ENCODE peak calls at places on chromosome 5, in seven cellular contexts. One of them, this sample, is unnamed.
A peak's percentile ranks its signal among the peaks of the same experiment; 100 is the strongest.

GRCh38 chr5:60503771-60504170 is 196.2 kb downstream of the DEPDC1B start:
- DNase-seq in pancreas: no peak
- DNase-seq in OCI-LY7: no peak
- DNase-seq in IMR-90: no peak
- DNase-seq in body of pancreas: no peak
- DNase-seq in fibroblast of lung: peak; percentile 7
- DNase-seq in tibial nerve: no peak
- DNase-seq in this sample: no peak

GRCh38 chr5:93632327-93632726 is 49.3 kb downstream of the NR2F1 start:
- DNase-seq in pancreas: no peak
- DNase-seq in OCI-LY7: no peak
- DNase-seq in IMR-90: peak; percentile 57
- DNase-seq in body of pancreas: no peak
- DNase-seq in fibroblast of lung: no peak
- DNase-seq in tibial nerve: no peak
- DNase-seq in this sample: no peak

GRCh38 chr5:144125163-144125726 is 45.2 kb downstream of the YIPF5 start:
- DNase-seq in pancreas: no peak
- DNase-seq in OCI-LY7: no peak
- DNase-seq in IMR-90: peak; percentile 25
- DNase-seq in body of pancreas: no peak
- DNase-seq in fibroblast of lung: peak; percentile 71
- DNase-seq in tibial nerve: no peak
- DNase-seq in this sample: no peak

GRCh38 chr5:151141535-151141934 is 16.0 kb downstream of the ANXA6 start:
- DNase-seq in pancreas: no peak
- DNase-seq in OCI-LY7: peak; percentile 84
- DNase-seq in IMR-90: peak; percentile 25
- DNase-seq in body of pancreas: no peak
- DNase-seq in fibroblast of lung: peak; percentile 47
- DNase-seq in tibial nerve: no peak
- DNase-seq in this sample: peak; percentile 36

GRCh38 chr5:68554566-68555279 is 339.2 kb downstream of the PIK3R1 start:
- DNase-seq in pancreas: peak; percentile 20
- DNase-seq in OCI-LY7: no peak
- DNase-seq in IMR-90: peak; percentile 59
- DNase-seq in body of pancreas: peak; percentile 36
- DNase-seq in fibroblast of lung: peak; percentile 88
- DNase-seq in tibial nerve: peak; percentile 21
- DNase-seq in this sample: peak; percentile 29

GRCh38 chr5:27328480-27328879 is 290.1 kb upstream of the CDH9 start:
- DNase-seq in pancreas: no peak
- DNase-seq in OCI-LY7: no peak
- DNase-seq in IMR-90: peak; percentile 93
- DNase-seq in body of pancreas: no peak
- DNase-seq in fibroblast of lung: peak; percentile 90
- DNase-seq in tibial nerve: no peak
- DNase-seq in this sample: no peak

GRCh38 chr5:43281840-43282658 is 31.2 kb downstream of the HMGCS1 start:
- DNase-seq in pancreas: no peak
- DNase-seq in OCI-LY7: no peak
- DNase-seq in IMR-90: peak; percentile 10
- DNase-seq in body of pancreas: no peak
- DNase-seq in fibroblast of lung: peak; percentile 27
- DNase-seq in tibial nerve: no peak
- DNase-seq in this sample: no peak

GRCh38 chr5:79990205-79990597 is 861 bp downstream of the MTX3 start:
- DNase-seq in pancreas: no peak
- DNase-seq in OCI-LY7: peak; percentile 11
- DNase-seq in IMR-90: peak; percentile 36
- DNase-seq in body of pancreas: no peak
- DNase-seq in fibroblast of lung: peak; percentile 14
- DNase-seq in tibial nerve: no peak
- DNase-seq in this sample: no peak

GRCh38 chr5:105554613-105555169 is 1992.1 kb upstream of the NUDT12 start:
- DNase-seq in pancreas: no peak
- DNase-seq in OCI-LY7: no peak
- DNase-seq in IMR-90: no peak
- DNase-seq in body of pancreas: no peak
- DNase-seq in fibroblast of lung: peak; percentile 14
- DNase-seq in tibial nerve: no peak
- DNase-seq in this sample: no peak

GRCh38 chr5:145797336-145797735 is 37.8 kb downstream of the PRELID2 start:
- DNase-seq in pancreas: no peak
- DNase-seq in OCI-LY7: no peak
- DNase-seq in IMR-90: peak; percentile 59
- DNase-seq in body of pancreas: no peak
- DNase-seq in fibroblast of lung: peak; percentile 47
- DNase-seq in tibial nerve: no peak
- DNase-seq in this sample: no peak

GRCh38 chr5:67032921-67033664 is 163.5 kb downstream of the CD180 start:
- DNase-seq in pancreas: no peak
- DNase-seq in OCI-LY7: no peak
- DNase-seq in IMR-90: peak; percentile 73
- DNase-seq in body of pancreas: no peak
- DNase-seq in fibroblast of lung: peak; percentile 65
- DNase-seq in tibial nerve: no peak
- DNase-seq in this sample: no peak

GRCh38 chr5:21823588-21823987 is 1029.6 kb downstream of the CDH12 start:
- DNase-seq in pancreas: no peak
- DNase-seq in OCI-LY7: no peak
- DNase-seq in IMR-90: peak; percentile 50
- DNase-seq in body of pancreas: no peak
- DNase-seq in fibroblast of lung: peak; percentile 14
- DNase-seq in tibial nerve: no peak
- DNase-seq in this sample: no peak

GRCh38 chr5:92939428-92939827 is 641.6 kb downstream of the NR2F1-AS1 start:
- DNase-seq in pancreas: no peak
- DNase-seq in OCI-LY7: no peak
- DNase-seq in IMR-90: no peak
- DNase-seq in body of pancreas: no peak
- DNase-seq in fibroblast of lung: no peak
- DNase-seq in tibial nerve: no peak
- DNase-seq in this sample: no peak

GRCh38 chr5:74497706-74498105 is 142.8 kb downstream of the ENC1 start:
- DNase-seq in pancreas: no peak
- DNase-seq in OCI-LY7: no peak
- DNase-seq in IMR-90: peak; percentile 25
- DNase-seq in body of pancreas: no peak
- DNase-seq in fibroblast of lung: peak; percentile 17
- DNase-seq in tibial nerve: no peak
- DNase-seq in this sample: no peak

GRCh38 chr5:39520232-39520572 is 95.4 kb upstream of the DAB2 start:
- DNase-seq in pancreas: no peak
- DNase-seq in OCI-LY7: no peak
- DNase-seq in IMR-90: peak; percentile 95
- DNase-seq in body of pancreas: no peak
- DNase-seq in fibroblast of lung: peak; percentile 92
- DNase-seq in tibial nerve: no peak
- DNase-seq in this sample: no peak

GRCh38 chr5:65072836-65073620 is 304.3 kb downstream of the CWC27 start:
- DNase-seq in pancreas: no peak
- DNase-seq in OCI-LY7: peak; percentile 96
- DNase-seq in IMR-90: peak; percentile 4
- DNase-seq in body of pancreas: no peak
- DNase-seq in fibroblast of lung: peak; percentile 75
- DNase-seq in tibial nerve: no peak
- DNase-seq in this sample: no peak

GRCh38 chr5:159786901-159787691 is 129.2 kb upstream of the ADRA1B start:
- DNase-seq in pancreas: no peak
- DNase-seq in OCI-LY7: no peak
- DNase-seq in IMR-90: peak; percentile 70
- DNase-seq in body of pancreas: peak; percentile 28
- DNase-seq in fibroblast of lung: peak; percentile 33
- DNase-seq in tibial nerve: peak; percentile 61
- DNase-seq in this sample: peak; percentile 57

GRCh38 chr5:178145965-178146820 is 7.5 kb downstream of the NHP2 start:
- DNase-seq in pancreas: peak; percentile 80
- DNase-seq in OCI-LY7: peak; percentile 81
- DNase-seq in IMR-90: peak; percentile 41
- DNase-seq in body of pancreas: peak; percentile 81
- DNase-seq in fibroblast of lung: peak; percentile 23
- DNase-seq in tibial nerve: no peak
- DNase-seq in this sample: peak; percentile 39

GRCh38 chr5:156991714-156992113 is 28.7 kb upstream of the TIMD4 start:
- DNase-seq in pancreas: no peak
- DNase-seq in OCI-LY7: no peak
- DNase-seq in IMR-90: no peak
- DNase-seq in body of pancreas: no peak
- DNase-seq in fibroblast of lung: no peak
- DNase-seq in tibial nerve: no peak
- DNase-seq in this sample: no peak

GRCh38 chr5:84494453-84494852 is 109.8 kb upstream of the EDIL3 start:
- DNase-seq in pancreas: no peak
- DNase-seq in OCI-LY7: no peak
- DNase-seq in IMR-90: peak; percentile 95
- DNase-seq in body of pancreas: no peak
- DNase-seq in fibroblast of lung: peak; percentile 98
- DNase-seq in tibial nerve: no peak
- DNase-seq in this sample: no peak

GRCh38 chr5:23343121-23343520 is 164.3 kb upstream of the PRDM9 start:
- DNase-seq in pancreas: no peak
- DNase-seq in OCI-LY7: no peak
- DNase-seq in IMR-90: no peak
- DNase-seq in body of pancreas: no peak
- DNase-seq in fibroblast of lung: no peak
- DNase-seq in tibial nerve: no peak
- DNase-seq in this sample: no peak

GRCh38 chr5:14172149-14172795 is 29.1 kb downstream of the TRIO start:
- DNase-seq in pancreas: no peak
- DNase-seq in OCI-LY7: peak; percentile 24
- DNase-seq in IMR-90: no peak
- DNase-seq in body of pancreas: no peak
- DNase-seq in fibroblast of lung: no peak
- DNase-seq in tibial nerve: no peak
- DNase-seq in this sample: no peak

GRCh38 chr5:14173419-14174234 is 30.5 kb downstream of the TRIO start:
- DNase-seq in pancreas: no peak
- DNase-seq in OCI-LY7: no peak
- DNase-seq in IMR-90: no peak
- DNase-seq in body of pancreas: no peak
- DNase-seq in fibroblast of lung: no peak
- DNase-seq in tibial nerve: no peak
- DNase-seq in this sample: no peak

GRCh38 chr5:14171621-14172020 is 28.5 kb downstream of the TRIO start:
- DNase-seq in pancreas: no peak
- DNase-seq in OCI-LY7: no peak
- DNase-seq in IMR-90: peak; percentile 85
- DNase-seq in body of pancreas: no peak
- DNase-seq in fibroblast of lung: peak; percentile 77
- DNase-seq in tibial nerve: no peak
- DNase-seq in this sample: no peak

GRCh38 chr5:14168793-14169262 is 25.7 kb downstream of the TRIO start:
- DNase-seq in pancreas: no peak
- DNase-seq in OCI-LY7: no peak
- DNase-seq in IMR-90: no peak
- DNase-seq in body of pancreas: no peak
- DNase-seq in fibroblast of lung: no peak
- DNase-seq in tibial nerve: no peak
- DNase-seq in this sample: no peak

GRCh38 chr5:14171091-14171490 is 27.9 kb downstream of the TRIO start:
- DNase-seq in pancreas: no peak
- DNase-seq in OCI-LY7: no peak
- DNase-seq in IMR-90: peak; percentile 74
- DNase-seq in body of pancreas: no peak
- DNase-seq in fibroblast of lung: peak; percentile 59
- DNase-seq in tibial nerve: no peak
- DNase-seq in this sample: no peak
- H3K4me1 ChIP-seq in pancreas: peaks cover 38% of the 10 kb centered on the region
- H3K4me1 ChIP-seq in OCI-LY7: peaks cover 71% of the 10 kb centered on the region
- H3K4me1 ChIP-seq in IMR-90: peaks cover 44% of the 10 kb centered on the region
- H3K4me1 ChIP-seq in body of pancreas: peaks cover 35% of the 10 kb centered on the region
- H3K4me1 ChIP-seq in fibroblast of lung: peaks cover 44% of the 10 kb centered on the region
- H3K4me1 ChIP-seq in tibial nerve: no peaks in the 10 kb centered on the region
- H3K4me1 ChIP-seq in this sample: peaks cover 78% of the 10 kb centered on the region

DNA sequence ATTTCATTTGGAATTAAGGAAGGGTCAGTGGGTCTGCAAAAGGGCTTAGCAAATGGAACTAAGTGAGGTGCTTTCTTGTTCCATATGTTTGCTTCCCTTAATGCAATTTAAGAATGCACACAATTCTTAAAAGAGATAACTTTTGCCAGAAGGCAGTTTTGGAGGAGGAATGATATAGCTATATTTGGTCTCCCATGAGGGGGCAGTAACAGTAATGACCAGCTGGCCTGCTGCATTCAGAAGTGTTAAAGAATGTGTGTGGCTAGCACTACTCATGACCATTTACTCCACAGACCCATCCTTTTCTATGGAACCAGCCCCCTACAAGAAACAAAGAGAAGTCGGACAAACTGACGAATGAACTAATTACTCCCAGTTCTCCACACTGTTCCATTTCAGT is 638.9 kb downstream of the RAB3C start:
- DNase-seq in pancreas: no peak
- DNase-seq in OCI-LY7: no peak
- DNase-seq in IMR-90: no peak
- DNase-seq in body of pancreas: no peak
- DNase-seq in fibroblast of lung: no peak
- DNase-seq in tibial nerve: no peak
- DNase-seq in this sample: no peak
- TF ChIP-seq CTCF in pancreas: no peak
- TF ChIP-seq CTCF in OCI-LY7: no peak
- TF ChIP-seq CTCF in IMR-90: no peak
- TF ChIP-seq CTCF in body of pancreas: no peak
- TF ChIP-seq CTCF in fibroblast of lung: no peak
- TF ChIP-seq CTCF in tibial nerve: no peak
- TF ChIP-seq CTCF in this sample: no peak

DNA sequence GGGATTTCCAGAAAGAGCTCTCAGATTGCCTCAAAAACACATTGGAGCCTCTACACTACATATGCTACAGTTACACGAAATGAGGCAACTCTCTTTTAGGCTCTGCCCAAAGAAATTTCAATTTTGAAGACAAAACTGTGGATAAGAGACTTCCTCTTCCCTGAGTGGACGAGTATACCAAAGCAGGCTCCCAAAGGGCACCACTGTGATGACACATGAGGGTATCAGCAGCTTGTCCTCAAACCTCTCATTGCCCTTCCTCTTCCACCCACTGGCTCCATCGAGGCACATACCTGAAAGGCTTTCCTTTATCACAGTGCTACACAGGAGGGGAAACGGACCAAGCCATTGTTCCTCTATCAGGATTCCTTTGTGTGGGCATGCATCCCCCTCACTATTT is 11.3 kb downstream of the CKMT2 start:
- DNase-seq in pancreas: no peak
- DNase-seq in OCI-LY7: no peak
- DNase-seq in IMR-90: no peak
- DNase-seq in body of pancreas: no peak
- DNase-seq in fibroblast of lung: no peak
- DNase-seq in tibial nerve: no peak
- DNase-seq in this sample: no peak
- H3K27ac ChIP-seq in pancreas: no peak overlapping the region
- H3K27ac ChIP-seq in OCI-LY7: no peak overlapping the region
- H3K27ac ChIP-seq in IMR-90: no peak overlapping the region
- H3K27ac ChIP-seq in body of pancreas: no peak overlapping the region
- H3K27ac ChIP-seq in fibroblast of lung: no peak overlapping the region
- H3K27ac ChIP-seq in tibial nerve: no peak overlapping the region
- H3K27ac ChIP-seq in this sample: peak overlapping the region; percentile 97

DNA sequence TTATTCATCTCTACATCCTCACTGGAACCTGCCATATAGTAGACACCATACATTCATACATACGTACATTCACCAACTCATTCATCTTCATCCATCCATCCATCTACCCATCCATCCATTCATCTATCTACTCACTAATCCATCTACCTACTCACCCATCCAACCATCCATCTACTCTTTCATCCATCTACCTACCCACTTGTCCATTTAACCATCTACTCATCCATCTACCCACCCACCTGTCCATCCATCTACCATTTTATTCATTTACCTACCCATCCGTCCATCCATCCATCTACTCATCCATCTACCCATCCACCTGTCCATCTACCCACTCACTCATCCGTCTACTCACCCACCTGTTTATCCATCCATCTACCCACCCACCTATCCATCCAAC is 31.9 kb upstream of the LCP2 start:
- DNase-seq in pancreas: no peak
- DNase-seq in OCI-LY7: no peak
- DNase-seq in IMR-90: no peak
- DNase-seq in body of pancreas: no peak
- DNase-seq in fibroblast of lung: no peak
- DNase-seq in tibial nerve: no peak
- DNase-seq in this sample: no peak
- H3K4me1 ChIP-seq in pancreas: no peaks in the 10 kb centered on the region
- H3K4me1 ChIP-seq in OCI-LY7: peaks cover 47% of the 10 kb centered on the region
- H3K4me1 ChIP-seq in IMR-90: no peaks in the 10 kb centered on the region
- H3K4me1 ChIP-seq in body of pancreas: no peaks in the 10 kb centered on the region
- H3K4me1 ChIP-seq in fibroblast of lung: no peaks in the 10 kb centered on the region
- H3K4me1 ChIP-seq in tibial nerve: no peaks in the 10 kb centered on the region
- H3K4me1 ChIP-seq in this sample: peaks cover 18% of the 10 kb centered on the region